ENCODE peak calls at places on chromosomes 4 and X, in four cellular contexts. G is PC-3, Y is activated B cell treated with CpG ODN at 0.5 μM for 24 hours, H is fibroblast of the aortic adventitia. I is an unnamed sample.

GRCh38 chr4:16641971-16642370 is 256.5 kb downstream of the LDB2 start:
- DNase-seq in H (peak; percentile 86), G (no peak), Y (no peak), I (no peak)

GRCh38 chr4:52996261-52997131 is 134.4 kb downstream of the RASL11B start:
- DNase-seq in Y (no peak), G (no peak), H (peak; percentile 96), I (no peak)

GRCh38 chr4:56767567-56767966 is 53.9 kb downstream of the SPINK2 start:
- DNase-seq in Y (no peak), G (no peak), H (no peak), I (no peak)

GRCh38 chrX:2568125-2568524 is 67.3 kb upstream of the DHRSX start:
- DNase-seq in H (no peak), G (no peak), Y (no peak), I (no peak)

GRCh38 chr4:16685536-16685935 is 212.9 kb downstream of the LDB2 start:
- DNase-seq in G (no peak), H (peak; percentile 28), Y (no peak), I (no peak)

GRCh38 chrX:53449632-53450031 is 15.5 kb upstream of the HSD17B10 start:
- DNase-seq in H (no peak), Y (no peak), G (no peak), I (no peak)

GRCh38 chrX:148661035-148661434 is 160.6 kb downstream of the AFF2 start:
- DNase-seq in G (peak; percentile 2), H (peak; percentile 32), Y (no peak), I (no peak)

GRCh38 chr4:32133141-32133540 is 1413.0 kb downstream of the PCDH7 start:
- DNase-seq in G (no peak), Y (no peak), H (no peak), I (no peak)

GRCh38 chrX:136204571-136204970 is 46.6 kb downstream of the MAP7D3 start:
- DNase-seq in Y (no peak), H (peak; percentile 76), G (peak; percentile 83), I (no peak)

GRCh38 chr4:125837493-125838238 is 522.9 kb downstream of the FAT4 start:
- DNase-seq in Y (no peak), G (no peak), H (no peak), I (no peak)

GRCh38 chrX:53262918-53263394 is 18.4 kb downstream of the IQSEC2 start:
- DNase-seq in H (peak; percentile 38), G (peak; percentile 87), Y (no peak), I (no peak)

GRCh38 chrX:30652527-30653414 is 452 bp upstream of the GK start:
- DNase-seq in H (peak; percentile 90), G (peak; percentile 87), Y (peak; percentile 87), I (peak; percentile 81)

GRCh38 chr4:153494562-153494961 is 28.4 kb downstream of the TMEM131L start:
- DNase-seq in G (no peak), H (no peak), Y (no peak), I (no peak)

GRCh38 chrX:51798701-51799100 is 55.5 kb downstream of the GSPT2 start:
- DNase-seq in H (no peak), Y (no peak), G (no peak), I (no peak)

GRCh38 chrX:51803833-51804232 is 60.6 kb downstream of the GSPT2 start:
- DNase-seq in H (peak; percentile 22), G (no peak), Y (no peak), I (no peak)

GRCh38 chrX:51804741-51805140 is 61.5 kb downstream of the GSPT2 start:
- DNase-seq in H (no peak), G (peak; percentile 32), Y (no peak), I (no peak)

DNA sequence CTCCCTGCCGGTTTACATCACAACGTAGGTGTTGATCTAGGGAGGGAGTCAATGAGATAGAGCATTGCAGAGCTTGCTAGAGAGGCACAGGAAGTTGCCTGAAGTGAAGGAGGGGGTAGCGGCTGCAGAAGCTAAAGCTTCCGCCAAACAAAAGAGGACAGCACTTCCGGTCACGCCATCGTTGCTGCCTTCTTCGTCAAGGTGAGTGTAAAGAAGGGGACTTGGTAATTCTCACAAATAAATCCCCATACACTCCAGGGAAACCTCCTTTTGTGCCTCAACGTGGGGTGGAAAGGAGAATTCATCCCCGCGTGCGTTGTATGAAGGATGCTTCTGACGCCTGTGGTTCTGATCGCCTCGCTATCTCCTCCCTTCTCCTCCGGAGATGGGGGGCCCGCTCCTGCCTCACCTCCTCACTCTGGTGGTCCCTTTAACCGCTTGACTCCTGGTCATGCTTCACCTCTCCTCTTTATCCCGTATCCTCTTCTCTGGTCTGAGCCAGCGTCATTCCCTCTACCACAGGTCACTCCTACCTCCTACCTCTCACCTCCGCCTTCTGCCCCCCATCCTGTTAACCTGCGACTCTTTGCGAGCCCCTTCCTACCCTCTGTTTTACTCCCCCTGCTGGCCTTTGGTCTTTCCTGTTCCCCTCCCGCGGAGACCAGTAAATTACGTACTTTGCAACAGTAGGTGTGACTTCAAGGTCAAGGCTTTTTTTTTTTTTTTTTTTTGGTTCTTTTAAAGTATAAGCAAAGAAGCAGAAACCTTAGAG is 59.9 kb downstream of the GSPT2 start:
- DNase-seq in Y (peak; percentile 19), H (peak; percentile 65), G (peak; percentile 62), I (peak; percentile 36)
- TF ChIP-seq CTCF in Y (no peak), H (peak; percentile 26), G (peak; percentile 37), I (no peak)

DNA sequence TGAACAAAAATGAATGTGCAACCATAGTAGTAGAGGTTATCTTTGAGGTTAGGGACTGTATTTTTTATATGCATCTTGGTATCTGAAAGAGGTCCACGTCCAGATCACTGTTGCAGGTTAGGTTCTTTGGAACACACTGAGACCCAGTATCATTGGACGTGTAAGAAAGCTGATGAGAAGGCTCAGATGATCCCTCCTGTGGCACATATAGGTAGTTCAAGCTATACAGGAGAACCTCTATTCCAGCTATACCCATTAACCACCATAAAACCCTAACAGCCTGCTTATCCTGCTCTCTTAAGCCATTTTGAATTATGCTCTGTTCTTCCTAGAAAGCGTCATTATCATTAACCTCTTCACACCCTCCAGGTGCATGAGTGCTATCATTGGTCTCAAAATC is 930.7 kb upstream of the HS3ST1 start:
- DNase-seq in Y (no peak), H (no peak), G (no peak), I (no peak)
- TF ChIP-seq CTCF in Y (no peak), H (no peak), G (no peak), I (no peak)

DNA sequence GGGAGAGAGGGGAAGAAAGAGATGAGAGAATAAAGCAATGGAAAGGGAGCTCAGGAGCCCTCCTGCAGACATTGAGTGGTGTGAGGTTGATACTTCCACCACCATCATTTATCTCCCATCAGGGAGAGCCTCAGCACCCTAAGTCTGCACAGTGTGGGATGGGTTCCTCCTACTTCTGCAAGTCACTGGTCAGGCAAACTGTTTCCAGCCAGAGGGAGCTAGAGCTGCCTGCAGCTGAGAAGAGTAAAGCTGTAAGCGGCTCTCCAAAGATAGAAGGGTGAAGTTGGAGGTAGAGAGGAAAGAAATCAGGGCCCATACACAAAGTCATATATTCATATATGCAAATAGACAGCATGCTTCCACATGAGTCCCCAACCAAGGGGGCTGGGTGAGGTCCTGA is 21.8 kb upstream of the ZNF81 start:
- DNase-seq in G (no peak), Y (no peak), H (peak; percentile 20), I (no peak)
- TF ChIP-seq CTCF in G (no peak), Y (no peak), H (peak; percentile 25), I (no peak)

DNA sequence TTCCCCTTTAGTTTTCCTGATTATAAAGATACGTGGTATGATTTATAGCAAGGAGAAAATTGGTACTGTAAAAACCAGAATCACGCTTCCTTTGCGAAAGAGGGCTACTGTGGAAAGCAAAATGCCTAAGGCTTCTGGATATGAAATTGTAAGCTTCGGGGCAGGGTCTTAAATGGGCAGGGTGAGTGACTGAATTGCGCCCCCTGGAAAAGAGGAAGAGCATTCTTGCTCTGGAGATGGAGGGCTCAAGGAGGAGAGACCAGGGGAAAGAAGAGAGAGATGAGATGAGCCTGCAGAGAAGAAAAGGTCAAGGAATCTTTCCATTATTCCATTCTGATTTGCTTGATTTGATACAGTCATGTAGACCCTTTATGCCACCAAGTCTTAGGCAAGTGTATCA is 13.1 kb upstream of the ETNPPL start:
- DNase-seq in H (no peak), G (no peak), Y (no peak), I (no peak)
- TF ChIP-seq CTCF in H (no peak), G (no peak), Y (no peak), I (no peak)

GRCh38 chr4:2008921-2009650 is at the start of gene NELFA:
- DNase-seq in G (peak; percentile 92), Y (peak; percentile 93), H (peak; percentile 93), I (peak; percentile 97)
- TF ChIP-seq CTCF in G (no peak), Y (no peak), H (peak; percentile 44), I (no peak)

DNA sequence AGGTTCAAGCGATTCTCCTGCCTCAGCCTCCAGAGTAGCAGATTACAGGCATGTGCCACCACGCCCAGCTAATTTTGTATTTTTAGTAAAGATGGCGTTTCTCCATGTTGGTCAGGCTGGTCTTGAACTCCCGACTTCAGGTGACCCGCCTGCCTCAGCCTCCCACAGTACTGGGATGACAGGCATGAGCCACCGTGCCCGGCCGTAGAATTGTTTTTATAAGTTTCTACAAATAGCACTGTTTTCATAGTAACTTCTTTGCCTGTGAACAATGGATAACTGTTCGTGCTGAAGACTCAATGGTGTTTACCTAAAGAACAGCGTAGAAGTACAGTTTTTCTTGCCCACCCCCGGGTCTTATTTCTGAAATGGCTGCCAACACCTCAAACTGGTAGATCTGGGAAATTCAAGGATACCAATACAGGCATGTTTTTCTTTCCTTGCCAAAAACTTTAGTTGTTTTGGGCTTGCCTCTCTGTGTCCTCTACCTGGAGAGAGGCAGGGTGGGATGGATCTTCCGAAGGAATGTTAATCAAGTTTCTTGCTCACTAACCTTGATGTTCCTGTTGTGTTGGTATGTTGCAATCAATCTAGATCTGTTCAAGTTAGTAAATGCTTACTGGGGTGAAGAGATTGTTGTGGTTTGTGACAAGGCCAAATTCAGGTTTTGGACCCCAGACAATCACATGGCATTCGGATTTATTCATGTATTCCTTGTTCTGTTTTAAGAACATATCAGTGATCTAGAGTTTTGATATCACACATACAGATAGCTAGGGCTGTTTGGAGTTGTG is 2.8 kb upstream of the RUFY3 start:
- DNase-seq in H (no peak), G (peak; percentile 39), Y (no peak), I (no peak)
- TF ChIP-seq CTCF in H (no peak), G (no peak), Y (no peak), I (no peak)

DNA sequence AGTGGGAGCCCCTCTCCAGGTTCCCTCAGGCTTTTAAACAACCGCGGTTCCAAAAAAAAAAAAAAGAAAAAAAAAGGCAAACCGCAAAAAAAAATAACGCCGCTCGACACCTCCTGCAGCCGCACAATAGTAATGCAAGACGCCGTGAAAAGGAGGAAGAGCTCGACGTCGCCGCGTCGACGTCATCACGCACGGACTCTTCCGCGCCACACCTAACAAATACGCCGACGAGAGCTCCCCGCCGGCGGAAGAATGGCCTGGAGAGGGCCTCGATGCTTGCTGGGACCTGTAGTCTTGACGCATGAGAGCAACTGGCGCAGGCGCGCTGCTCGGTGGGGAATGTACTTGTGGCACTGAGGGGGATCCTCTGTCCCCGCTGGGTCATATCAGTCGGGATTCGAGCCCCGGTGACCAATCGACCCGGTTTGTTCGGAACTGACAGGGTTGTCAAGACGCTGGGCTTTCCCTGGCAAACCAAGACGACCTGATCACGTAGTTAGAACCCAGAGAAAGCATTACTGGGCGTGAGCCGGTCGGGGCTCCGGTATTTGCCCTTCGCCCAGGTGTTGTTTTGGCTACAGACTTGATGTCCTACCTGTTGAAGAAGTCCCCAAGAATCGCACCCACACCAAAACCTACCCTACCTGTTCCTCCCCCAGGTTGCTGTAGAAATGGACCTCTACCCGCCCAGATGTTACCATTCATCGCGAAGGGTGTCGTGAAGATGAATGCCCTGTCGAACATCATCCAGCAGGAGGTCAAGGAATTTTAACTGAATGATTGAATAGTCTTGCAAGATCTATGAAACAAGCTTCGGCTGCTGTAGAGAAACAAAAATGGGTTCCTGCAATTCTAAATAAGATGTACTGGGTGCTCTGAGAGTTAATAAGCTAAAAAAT is at the start of gene CBR4:
- DNase-seq in Y (peak; percentile 86), H (peak; percentile 98), G (peak; percentile 95), I (peak; percentile 96)
- TF ChIP-seq CTCF in Y (no peak), H (peak; percentile 39), G (no peak), I (peak; percentile 55)

I was measured in CD8-positive, alpha-beta T cell.